ENCODE peak calls at places on chromosome 13, in six cellular contexts. L, D, E, I, S and V are unnamed samples.

GRCh38 chr13:51665456-51665855 is 81.2 kb downstream of the WDFY2 start:
- DNase-seq in L (no peak), S (no peak), D (no peak), I (no peak), E (no peak), V (no peak)

GRCh38 chr13:95155504-95155903 is 145.7 kb downstream of the ABCC4 start:
- DNase-seq in E (no peak), L (no peak), D (no peak), I (no peak), S (no peak), V (no peak)

GRCh38 chr13:45768668-45769067 is 66.5 kb downstream of the CBY2 start:
- DNase-seq in D (no peak), E (no peak), L (no peak), I (no peak), S (no peak), V (no peak)

GRCh38 chr13:49308104-49308875 is 60.6 kb downstream of the CDADC1 start:
- DNase-seq in L (no peak), S (no peak), D (peak), E (no peak), I (no peak), V (peak)

GRCh38 chr13:84192125-84192524 is 309.9 kb upstream of the SLITRK1 start:
- DNase-seq in S (no peak), D (peak), I (no peak), E (no peak), L (no peak), V (peak)

GRCh38 chr13:28117689-28118377 is 17.5 kb upstream of the FLT3 start:
- DNase-seq in L (no peak), D (peak), E (no peak), S (no peak), I (no peak), V (no peak)

GRCh38 chr13:59247166-59247565 is 916.6 kb downstream of the DIAPH3 start:
- DNase-seq in S (no peak), E (no peak), I (no peak), D (peak), L (no peak), V (no peak)

GRCh38 chr13:40576369-40576768 is 90.1 kb downstream of the FOXO1 start:
- DNase-seq in I (no peak), E (no peak), L (no peak), S (no peak), D (no peak), V (no peak)

GRCh38 chr13:30125422-30126073 is 181.8 kb downstream of the KATNAL1 start:
- DNase-seq in E (no peak), D (peak), S (no peak), L (no peak), I (no peak), V (peak)

GRCh38 chr13:105721056-105721455 is 814.4 kb downstream of the EFNB2 start:
- DNase-seq in S (no peak), L (no peak), I (no peak), E (no peak), D (peak), V (peak)

GRCh38 chr13:91100944-91101343 is 246.5 kb upstream of the MIR17HG start:
- DNase-seq in S (no peak), L (no peak), I (no peak), D (no peak), E (no peak), V (no peak)

GRCh38 chr13:41428155-41428554 is 29.2 kb upstream of the RGCC start:
- DNase-seq in D (peak), E (no peak), S (no peak), I (no peak), L (peak), V (no peak)

GRCh38 chr13:39402221-39402620 is 200.8 kb downstream of the LHFPL6 start:
- DNase-seq in S (no peak), E (no peak), L (no peak), I (no peak), D (no peak), V (no peak)

GRCh38 chr13:41767801-41768200 is 193.1 kb downstream of the VWA8 start:
- DNase-seq in D (peak), E (no peak), S (no peak), L (no peak), I (no peak), V (peak)

GRCh38 chr13:51632643-51633357 is 48.5 kb downstream of the WDFY2 start:
- DNase-seq in E (no peak), L (peak), S (no peak), D (no peak), I (no peak), V (no peak)

GRCh38 chr13:48866204-48866603 is 109.5 kb upstream of the FNDC3A start:
- DNase-seq in I (no peak), E (no peak), S (no peak), D (peak), L (no peak), V (no peak)

GRCh38 chr13:42075517-42075916 is 27.1 kb downstream of the DGKH start:
- DNase-seq in E (no peak), S (no peak), I (no peak), D (no peak), L (no peak), V (no peak)

GRCh38 chr13:26785845-26786630 is 25.5 kb upstream of the GPR12 start:
- DNase-seq in S (no peak), L (peak), E (no peak), D (peak), I (peak), V (no peak)

GRCh38 chr13:49443327-49443688 is 556 bp downstream of the CAB39L start:
- DNase-seq in D (peak), L (peak), S (no peak), I (no peak), E (no peak), V (no peak)

GRCh38 chr13:31951215-31951678 is 80.3 kb upstream of the FRY start:
- DNase-seq in L (no peak), I (peak), D (no peak), E (no peak), S (peak), V (no peak)

GRCh38 chr13:97492257-97492656 is 58.3 kb downstream of the RAP2A start:
- DNase-seq in L (no peak), S (no peak), D (no peak), I (no peak), E (no peak), V (no peak)

GRCh38 chr13:40194204-40194806 is 472.1 kb downstream of the FOXO1 start:
- DNase-seq in E (no peak), D (peak), I (no peak), S (no peak), L (no peak), V (no peak)

GRCh38 chr13:76210262-76210661 is 574.1 kb downstream of the LMO7 start:
- DNase-seq in S (peak), I (no peak), E (no peak), L (no peak), D (peak), V (no peak)

GRCh38 chr13:48923376-48923775 is 52.3 kb upstream of the FNDC3A start:
- DNase-seq in D (peak), E (no peak), I (no peak), L (no peak), S (no peak), V (no peak)

GRCh38 chr13:27170521-27171243 is 929 bp downstream of the USP12 start:
- DNase-seq in S (peak), L (peak), I (peak), D (peak), E (peak), V (peak)

GRCh38 chr13:102846261-102847015 is 606 bp downstream of the ERCC5 start:
- DNase-seq in I (peak), S (peak), E (peak), L (no peak), D (peak), V (no peak)

GRCh38 chr13:25217023-25217909 is 45.2 kb upstream of the AMER2 start:
- DNase-seq in E (no peak), L (no peak), D (peak), I (no peak), S (no peak), V (no peak)

GRCh38 chr13:28040977-28041376 is 52.5 kb upstream of the URAD start:
- DNase-seq in I (no peak), L (no peak), E (no peak), S (no peak), D (no peak), V (no peak)

GRCh38 chr13:24910502-24911134 is 146.6 kb downstream of the RNF17 start:
- DNase-seq in D (no peak), I (no peak), E (no peak), S (no peak), L (no peak), V (no peak)

GRCh38 chr13:53513199-53513598 is 484.6 kb downstream of the OLFM4 start:
- DNase-seq in S (no peak), E (no peak), L (no peak), I (no peak), D (no peak), V (no peak)

GRCh38 chr13:44271915-44272341 is 101.7 kb upstream of the SERP2 start:
- DNase-seq in I (no peak), L (no peak), S (no peak), D (no peak), E (no peak), V (no peak)

GRCh38 chr13:41496420-41497234 is 39.3 kb downstream of the RGCC start:
- DNase-seq in I (no peak), E (no peak), D (no peak), L (no peak), S (no peak), V (no peak)

GRCh38 chr13:40470665-40471064 is 195.8 kb downstream of the FOXO1 start:
- DNase-seq in I (no peak), E (no peak), S (no peak), L (no peak), D (peak), V (no peak)

GRCh38 chr13:41548031-41548430 is 90.7 kb downstream of the RGCC start:
- DNase-seq in S (no peak), L (peak), E (no peak), D (no peak), I (no peak), V (no peak)

GRCh38 chr13:75798353-75799245 is 162.5 kb downstream of the LMO7 start:
- DNase-seq in I (no peak), S (no peak), D (peak), E (no peak), L (no peak), V (no peak)

GRCh38 chr13:19519049-19519448 is 42.3 kb downstream of the TPTE2 start:
- DNase-seq in L (no peak), D (no peak), I (no peak), S (no peak), E (no peak), V (no peak)